ENCODE peak calls at places on chromosomes 11 and 22, in four cellular contexts. One of them, this sample, is unnamed.

GRCh38 chr11:4982678-4983077 is 12.0 kb upstream of the OR51L1 start:
- DNase-seq in cardiac fibroblast: no peak
- DNase-seq in lower leg skin: no peak
- DNase-seq in brain microvascular endothelial cell: no peak
- DNase-seq in this sample: no peak

GRCh38 chr11:64918056-64918455 is 1.0 kb upstream of the ATG2A start:
- DNase-seq in cardiac fibroblast: peak
- DNase-seq in lower leg skin: no peak
- DNase-seq in brain microvascular endothelial cell: peak
- DNase-seq in this sample: peak

GRCh38 chr11:100098560-100098959 is 588.5 kb upstream of the ARHGAP42 start:
- DNase-seq in cardiac fibroblast: no peak
- DNase-seq in lower leg skin: no peak
- DNase-seq in brain microvascular endothelial cell: no peak
- DNase-seq in this sample: no peak

GRCh38 chr11:31233425-31233824 is 136.1 kb downstream of the DCDC1 start:
- DNase-seq in cardiac fibroblast: peak
- DNase-seq in lower leg skin: no peak
- DNase-seq in brain microvascular endothelial cell: no peak
- DNase-seq in this sample: no peak

GRCh38 chr11:75350743-75351540 is 519 bp downstream of the ARRB1 start:
- DNase-seq in cardiac fibroblast: no peak
- DNase-seq in lower leg skin: peak
- DNase-seq in brain microvascular endothelial cell: no peak
- DNase-seq in this sample: no peak

GRCh38 chr11:17987826-17988225 is 25.0 kb downstream of the SERGEF start:
- DNase-seq in cardiac fibroblast: no peak
- DNase-seq in lower leg skin: no peak
- DNase-seq in brain microvascular endothelial cell: no peak
- DNase-seq in this sample: no peak

GRCh38 chr11:2216400-2217064 is 44.9 kb upstream of the TH start:
- DNase-seq in cardiac fibroblast: no peak
- DNase-seq in lower leg skin: peak
- DNase-seq in brain microvascular endothelial cell: no peak
- DNase-seq in this sample: no peak

GRCh38 chr22:47132428-47132825 is 370.0 kb downstream of the TBC1D22A start:
- DNase-seq in cardiac fibroblast: no peak
- DNase-seq in lower leg skin: no peak
- DNase-seq in brain microvascular endothelial cell: no peak
- DNase-seq in this sample: no peak

GRCh38 chr11:124716596-124716995 is 23.1 kb upstream of the NRGN start:
- DNase-seq in cardiac fibroblast: no peak
- DNase-seq in lower leg skin: no peak
- DNase-seq in brain microvascular endothelial cell: no peak
- DNase-seq in this sample: no peak

GRCh38 chr22:21042978-21043855 is 2.5 kb upstream of the LRRC74B start:
- DNase-seq in cardiac fibroblast: no peak
- DNase-seq in lower leg skin: no peak
- DNase-seq in brain microvascular endothelial cell: no peak
- DNase-seq in this sample: no peak

GRCh38 chr11:134554861-134555260 is 142.8 kb upstream of the B3GAT1 start:
- DNase-seq in cardiac fibroblast: no peak
- DNase-seq in lower leg skin: peak
- DNase-seq in brain microvascular endothelial cell: no peak
- DNase-seq in this sample: no peak

GRCh38 chr11:82869657-82870056 is 30.6 kb downstream of the PRCP start:
- DNase-seq in cardiac fibroblast: peak
- DNase-seq in lower leg skin: no peak
- DNase-seq in brain microvascular endothelial cell: no peak
- DNase-seq in this sample: no peak

GRCh38 chr11:26247340-26247739 is 84.6 kb upstream of the ANO3 start:
- DNase-seq in cardiac fibroblast: peak
- DNase-seq in lower leg skin: no peak
- DNase-seq in brain microvascular endothelial cell: no peak
- DNase-seq in this sample: no peak

GRCh38 chr11:122494171-122494570 is 161.4 kb upstream of the UBASH3B start:
- DNase-seq in cardiac fibroblast: no peak
- DNase-seq in lower leg skin: no peak
- DNase-seq in brain microvascular endothelial cell: no peak
- DNase-seq in this sample: no peak

DNA sequence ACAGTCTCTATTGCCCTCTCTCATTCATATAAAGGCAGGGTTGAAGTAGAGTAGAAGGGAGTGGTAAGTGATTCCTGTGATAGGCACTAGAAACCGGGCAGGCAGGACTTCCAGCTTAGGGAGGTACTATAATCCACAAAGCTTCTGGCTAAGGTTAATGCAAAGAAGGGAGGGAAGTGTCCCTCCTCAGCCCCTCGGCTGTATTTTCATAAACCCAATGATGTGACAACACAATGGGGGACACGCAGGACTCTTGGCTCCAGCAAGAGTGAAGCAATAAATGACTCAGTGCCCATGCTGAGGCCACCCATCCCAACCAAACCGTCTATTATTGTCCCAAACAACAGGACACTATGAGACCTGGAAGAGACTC is 90.7 kb downstream of the ETS1 start:
- DNase-seq in cardiac fibroblast: no peak
- DNase-seq in lower leg skin: no peak
- DNase-seq in brain microvascular endothelial cell: no peak
- DNase-seq in this sample: no peak
- H3K4me3 ChIP-seq in cardiac fibroblast: no peak
- H3K4me3 ChIP-seq in lower leg skin: no peak
- H3K4me3 ChIP-seq in brain microvascular endothelial cell: no peak
- H3K4me3 ChIP-seq in this sample: peak

GRCh38 chr22:24233235-24233634 is 11.6 kb downstream of the GGT5 start:
- DNase-seq in cardiac fibroblast: no peak
- DNase-seq in lower leg skin: no peak
- DNase-seq in brain microvascular endothelial cell: no peak
- DNase-seq in this sample: no peak

GRCh38 chr22:24232725-24233124 is 12.2 kb downstream of the GGT5 start:
- DNase-seq in cardiac fibroblast: no peak
- DNase-seq in lower leg skin: no peak
- DNase-seq in brain microvascular endothelial cell: no peak
- DNase-seq in this sample: no peak

GRCh38 chr22:24232124-24232523 is 12.8 kb downstream of the GGT5 start:
- DNase-seq in cardiac fibroblast: no peak
- DNase-seq in lower leg skin: no peak
- DNase-seq in brain microvascular endothelial cell: no peak
- DNase-seq in this sample: no peak

GRCh38 chr22:24231706-24232105 is 13.2 kb downstream of the GGT5 start:
- DNase-seq in cardiac fibroblast: no peak
- DNase-seq in lower leg skin: no peak
- DNase-seq in brain microvascular endothelial cell: no peak
- DNase-seq in this sample: no peak

DNA sequence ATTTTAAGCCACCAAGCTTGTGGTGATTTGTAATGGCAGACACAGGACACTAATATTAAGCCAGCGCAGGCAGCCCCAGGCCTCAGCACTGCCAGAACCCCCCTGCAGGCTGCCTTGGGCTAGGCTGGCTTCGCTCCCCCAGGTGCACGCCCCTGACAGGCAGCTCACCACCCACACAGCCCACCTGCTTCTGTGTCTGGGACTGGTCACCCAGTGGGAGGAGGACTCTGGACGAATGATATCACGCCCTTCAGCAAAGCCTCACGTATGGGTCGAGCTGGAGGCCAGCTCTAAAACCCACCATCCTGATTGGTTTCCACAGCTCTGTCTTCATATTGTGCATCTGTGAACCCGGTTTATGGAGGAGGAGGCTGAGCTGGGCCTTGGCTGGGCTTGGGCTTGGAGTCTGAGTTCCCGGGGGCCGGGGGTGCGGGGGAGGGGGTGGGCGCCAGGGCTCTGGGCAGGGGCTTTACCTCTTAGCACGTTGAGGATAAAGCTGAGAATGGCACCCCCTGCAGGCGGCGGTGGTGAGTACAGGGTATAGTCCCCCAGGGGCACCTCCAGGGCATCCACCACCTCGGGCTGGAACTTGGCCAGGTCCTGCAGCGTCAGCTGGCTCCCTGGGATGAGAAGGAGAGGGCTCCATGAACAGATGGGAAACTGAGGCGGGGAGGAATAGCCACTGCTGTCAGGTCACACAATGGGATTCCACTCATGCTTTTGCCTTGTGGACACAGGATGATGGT is 13.8 kb downstream of the GGT5 start:
- DNase-seq in cardiac fibroblast: peak
- DNase-seq in lower leg skin: no peak
- DNase-seq in brain microvascular endothelial cell: no peak
- DNase-seq in this sample: no peak
- TF ChIP-seq CTCF in cardiac fibroblast: peak
- TF ChIP-seq CTCF in lower leg skin: no peak
- TF ChIP-seq CTCF in brain microvascular endothelial cell: peak
- TF ChIP-seq CTCF in this sample: peak

GRCh38 chr11:126115820-126116319 is 53.2 kb upstream of the CDON start:
- DNase-seq in cardiac fibroblast: peak
- DNase-seq in lower leg skin: peak
- DNase-seq in brain microvascular endothelial cell: peak
- DNase-seq in this sample: peak
- H3K4me3 ChIP-seq in cardiac fibroblast: no peak
- H3K4me3 ChIP-seq in lower leg skin: no peak
- H3K4me3 ChIP-seq in brain microvascular endothelial cell: no peak
- H3K4me3 ChIP-seq in this sample: no peak

GRCh38 chr11:9490376-9490775 is 29.6 kb downstream of the ZNF143 start:
- DNase-seq in cardiac fibroblast: no peak
- DNase-seq in lower leg skin: no peak
- DNase-seq in brain microvascular endothelial cell: no peak
- DNase-seq in this sample: no peak
- TF ChIP-seq CTCF in cardiac fibroblast: no peak
- TF ChIP-seq CTCF in lower leg skin: no peak
- TF ChIP-seq CTCF in brain microvascular endothelial cell: no peak
- TF ChIP-seq CTCF in this sample: no peak

GRCh38 chr11:6617315-6617781 is 1.9 kb downstream of the TPP1 start:
- DNase-seq in cardiac fibroblast: no peak
- DNase-seq in lower leg skin: no peak
- DNase-seq in brain microvascular endothelial cell: no peak
- DNase-seq in this sample: no peak
- H3K4me3 ChIP-seq in cardiac fibroblast: no peak
- H3K4me3 ChIP-seq in lower leg skin: no peak
- H3K4me3 ChIP-seq in brain microvascular endothelial cell: no peak
- H3K4me3 ChIP-seq in this sample: peak

DNA sequence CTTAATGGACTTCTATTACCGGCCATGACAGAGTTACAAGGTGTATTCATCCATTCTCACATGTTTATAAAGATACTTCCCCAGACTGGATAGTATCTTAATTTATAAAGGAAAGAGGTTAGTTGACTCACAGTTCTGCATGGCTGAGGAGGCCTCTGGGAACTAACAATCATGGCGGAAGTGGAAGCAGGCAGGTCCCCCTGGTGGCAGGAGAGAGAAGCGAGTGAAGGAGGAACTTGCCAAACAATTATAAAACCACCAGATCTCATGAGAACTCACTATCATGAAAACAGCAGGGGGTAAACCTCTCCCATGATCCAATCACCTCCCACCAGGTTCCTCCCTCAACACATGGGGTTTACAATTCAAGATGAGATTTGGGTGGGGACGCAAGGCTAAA is 170.0 kb upstream of the PDGFD start:
- DNase-seq in cardiac fibroblast: no peak
- DNase-seq in lower leg skin: no peak
- DNase-seq in brain microvascular endothelial cell: no peak
- DNase-seq in this sample: no peak
- TF ChIP-seq CTCF in cardiac fibroblast: peak
- TF ChIP-seq CTCF in lower leg skin: no peak
- TF ChIP-seq CTCF in brain microvascular endothelial cell: peak
- TF ChIP-seq CTCF in this sample: peak

DNA sequence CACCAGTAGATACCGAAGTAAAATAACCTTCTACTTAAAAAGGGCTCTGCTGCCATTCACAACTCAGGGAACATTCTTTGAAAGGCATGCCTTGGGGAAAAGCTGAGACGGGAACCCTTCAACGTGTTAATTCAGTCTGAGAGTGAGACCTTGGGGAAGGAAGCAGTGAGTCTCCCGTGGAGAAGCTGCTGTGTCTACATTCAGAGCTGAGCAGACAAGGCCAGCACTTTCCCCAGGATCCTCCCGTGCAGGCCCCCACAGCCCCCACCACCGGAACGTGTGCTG is 493.1 kb downstream of the BRD1 start:
- DNase-seq in cardiac fibroblast: no peak
- DNase-seq in lower leg skin: no peak
- DNase-seq in brain microvascular endothelial cell: no peak
- DNase-seq in this sample: no peak
- H3K4me3 ChIP-seq in cardiac fibroblast: no peak
- H3K4me3 ChIP-seq in lower leg skin: no peak
- H3K4me3 ChIP-seq in brain microvascular endothelial cell: no peak
- H3K4me3 ChIP-seq in this sample: no peak

DNA sequence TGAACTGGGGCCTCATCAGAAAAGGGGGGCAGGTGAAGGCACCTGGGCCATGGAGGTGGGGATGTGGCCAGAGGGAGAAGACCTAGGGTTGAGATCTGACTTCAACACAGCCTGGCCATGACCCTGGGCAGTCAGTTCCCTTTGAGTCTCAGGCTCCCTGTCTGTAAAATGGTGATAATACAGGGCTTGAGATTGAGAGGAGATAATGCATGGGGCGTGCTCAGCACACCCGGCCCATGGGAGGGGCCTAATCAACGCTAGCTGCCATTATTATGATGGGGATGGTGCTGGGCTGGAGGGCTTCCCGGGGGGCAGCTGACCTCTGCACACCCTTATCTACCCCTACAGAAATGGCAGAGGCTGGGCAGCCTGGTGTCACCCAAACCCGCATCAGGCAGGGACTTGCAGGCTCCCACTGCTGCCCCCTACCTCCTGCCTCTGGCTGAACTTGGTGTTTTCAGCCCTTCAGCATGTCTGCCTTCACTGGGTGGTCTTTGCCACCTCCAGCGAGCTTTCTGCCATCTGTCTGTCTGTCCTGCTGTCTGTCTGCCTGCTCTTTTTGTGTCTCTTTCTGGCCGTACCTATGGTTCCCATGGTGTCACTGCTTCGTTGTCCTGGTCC is 84.5 kb downstream of the CACNA1I start:
- DNase-seq in cardiac fibroblast: no peak
- DNase-seq in lower leg skin: no peak
- DNase-seq in brain microvascular endothelial cell: no peak
- DNase-seq in this sample: no peak
- TF ChIP-seq CTCF in cardiac fibroblast: no peak
- TF ChIP-seq CTCF in lower leg skin: no peak
- TF ChIP-seq CTCF in brain microvascular endothelial cell: peak
- TF ChIP-seq CTCF in this sample: peak

This sample was measured in AG04450.